ENCODE peak calls at places on chromosomes 12 and 14, in four cellular contexts. W is activated CD4-positive, alpha-beta T cell treated with anti-CD3 and anti-CD28 coated beads for 1 hour; L is astrocyte; G is NCI-H748 treated with DMSO at 0.1 percent for 48 hours. X is an unnamed sample.

GRCh38 chr12:24014853-24015590 is 65.6 kb upstream of the SOX5 start:
- DNase-seq in W (no peak), L (no peak), G (peak), X (no peak)

GRCh38 chr14:77763316-77763715 is 2.4 kb upstream of the SNW1 start:
- DNase-seq in W (no peak), L (no peak), G (no peak), X (no peak)

GRCh38 chr14:61616524-61617185 is 78.7 kb upstream of the HIF1A start:
- DNase-seq in W (no peak), L (peak), G (no peak), X (no peak)

GRCh38 chr12:54535474-54535873 is 13.9 kb upstream of the PDE1B start:
- DNase-seq in W (no peak), L (no peak), G (no peak), X (no peak)

GRCh38 chr12:120230326-120230973 is 29.5 kb upstream of the RPLP0 start:
- DNase-seq in W (no peak), L (peak), G (no peak), X (peak)

GRCh38 chr12:79988368-79988767 is 53.5 kb upstream of the PPP1R12A start:
- DNase-seq in W (no peak), L (peak), G (no peak), X (peak)

GRCh38 chr12:11657511-11657910 is 8.0 kb downstream of the ETV6 start:
- DNase-seq in W (no peak), L (no peak), G (no peak), X (no peak)

GRCh38 chr12:8648598-8649205 is 13.9 kb downstream of the MFAP5 start:
- DNase-seq in W (no peak), L (no peak), G (no peak), X (no peak)

GRCh38 chr14:78519863-78520262 is 349.7 kb downstream of the NRXN3 start:
- DNase-seq in W (no peak), L (peak), G (no peak), X (no peak)

GRCh38 chr14:33617154-33617553 is 333.7 kb downstream of the EGLN3 start:
- DNase-seq in W (no peak), L (peak), G (no peak), X (no peak)

GRCh38 chr12:102811125-102811737 is 105.8 kb downstream of the PAH start:
- DNase-seq in W (no peak), L (no peak), G (peak), X (no peak)

GRCh38 chr14:21255385-21256101 is 13.7 kb downstream of the HNRNPC start:
- DNase-seq in W (no peak), L (peak), G (no peak), X (no peak)

GRCh38 chr12:42584539-42585174 is 4.9 kb downstream of the PRICKLE1 start:
- DNase-seq in W (no peak), L (no peak), G (no peak), X (peak)

GRCh38 chr14:93892505-93892839 is 34.7 kb upstream of the FAM181A start:
- DNase-seq in W (no peak), L (no peak), G (no peak), X (no peak)

GRCh38 chr14:100399052-100399849 is 76.1 kb downstream of the SLC25A47 start:
- DNase-seq in W (no peak), L (peak), G (no peak), X (no peak)

GRCh38 chr14:53330441-53330840 is 177.3 kb upstream of the DDHD1 start:
- DNase-seq in W (no peak), L (peak), G (no peak), X (no peak)

GRCh38 chr12:16112151-16112550 is 165.3 kb downstream of the SLC15A5 start:
- DNase-seq in W (no peak), L (no peak), G (no peak), X (no peak)

GRCh38 chr12:130026608-130027176 is 122.9 kb upstream of the TMEM132D start:
- DNase-seq in W (no peak), L (no peak), G (peak), X (no peak)

GRCh38 chr12:110073049-110073831 is 24.9 kb upstream of the C12orf76 start:
- DNase-seq in W (peak), L (no peak), G (peak), X (no peak)

GRCh38 chr12:89353188-89353822 is 1.0 kb upstream of the DUSP6 start:
- DNase-seq in W (no peak), L (peak), G (peak), X (peak)

GRCh38 chr12:51915003-51915625 is 7.8 kb downstream of the ACVRL1 start:
- DNase-seq in W (no peak), L (no peak), G (no peak), X (no peak)

GRCh38 chr12:2494490-2495192 is 300.1 kb upstream of the FKBP4 start:
- DNase-seq in W (no peak), L (no peak), G (no peak), X (no peak)

GRCh38 chr12:111596985-111597730 is 2.0 kb downstream of the ATXN2 start:
- DNase-seq in W (no peak), L (peak), G (peak), X (peak)

GRCh38 chr14:38578278-38578681 is 322.4 kb upstream of the CLEC14A start:
- DNase-seq in W (no peak), L (no peak), G (no peak), X (peak)

GRCh38 chr12:29245246-29245645 is 96.2 kb downstream of the FAR2 start:
- DNase-seq in W (no peak), L (peak), G (no peak), X (no peak)

GRCh38 chr14:33996450-33996849 is 45.6 kb upstream of the EGLN3 start:
- DNase-seq in W (no peak), L (no peak), G (peak), X (no peak)

GRCh38 chr12:13882176-13882575 is 99.2 kb downstream of the GRIN2B start:
- DNase-seq in W (no peak), L (no peak), G (no peak), X (no peak)

GRCh38 chr14:92647499-92648279 is 100.7 kb downstream of the LGMN start:
- DNase-seq in W (no peak), L (no peak), G (no peak), X (peak)

GRCh38 chr12:57086951-57087688 is 1.8 kb upstream of the NAB2 start:
- DNase-seq in W (peak), L (peak), G (no peak), X (peak)

GRCh38 chr12:124379938-124380754 is 85.3 kb downstream of the RFLNA start:
- DNase-seq in W (no peak), L (peak), G (no peak), X (peak)

GRCh38 chr12:101671157-101671791 is 26.2 kb upstream of the CHPT1 start:
- DNase-seq in W (no peak), L (no peak), G (no peak), X (no peak)

GRCh38 chr12:32535260-32535999 is 136.1 kb downstream of the FGD4 start:
- DNase-seq in W (no peak), L (peak), G (peak), X (peak)

GRCh38 chr12:126952106-126953007 is 1314.6 kb upstream of the TMEM132C start:
- DNase-seq in W (no peak), L (peak), G (no peak), X (no peak)

GRCh38 chr12:29782821-29783772 is 645 bp downstream of the TMTC1 start:
- DNase-seq in W (no peak), L (peak), G (no peak), X (peak)

X was measured in hepatic stellate cell.